ENCODE peak calls at places on chromosomes 11 and 22, in six cellular contexts. One of them, this sample, is unnamed.

GRCh38 chr11:62850911-62851806 is 11.8 kb upstream of the WDR74 start:
- DNase-seq in upper lobe of right lung: no peak
- DNase-seq in astrocyte of the cerebellum: no peak
- DNase-seq in A549: peak; percentile 51
- DNase-seq in PC-3: peak; percentile 48
- DNase-seq in transverse colon: no peak
- DNase-seq in this sample: no peak

GRCh38 chr11:43760902-43761301 is 80.4 kb downstream of the HSD17B12 start:
- DNase-seq in upper lobe of right lung: no peak
- DNase-seq in astrocyte of the cerebellum: no peak
- DNase-seq in A549: no peak
- DNase-seq in PC-3: no peak
- DNase-seq in transverse colon: no peak
- DNase-seq in this sample: no peak

GRCh38 chr11:9616042-9616640 is 42.7 kb downstream of the WEE1 start:
- DNase-seq in upper lobe of right lung: no peak
- DNase-seq in astrocyte of the cerebellum: no peak
- DNase-seq in A549: no peak
- DNase-seq in PC-3: no peak
- DNase-seq in transverse colon: no peak
- DNase-seq in this sample: no peak

GRCh38 chr11:63911440-63911839 is 5.5 kb downstream of the RCOR2 start:
- DNase-seq in upper lobe of right lung: no peak
- DNase-seq in astrocyte of the cerebellum: no peak
- DNase-seq in A549: no peak
- DNase-seq in PC-3: no peak
- DNase-seq in transverse colon: no peak
- DNase-seq in this sample: no peak

GRCh38 chr11:2940166-2940929 is 11.1 kb upstream of the PHLDA2 start:
- DNase-seq in upper lobe of right lung: peak; percentile 77
- DNase-seq in astrocyte of the cerebellum: no peak
- DNase-seq in A549: peak; percentile 77
- DNase-seq in PC-3: peak; percentile 82
- DNase-seq in transverse colon: peak; percentile 77
- DNase-seq in this sample: no peak

GRCh38 chr22:45226681-45227186 is 14.0 kb downstream of the KIAA0930 start:
- DNase-seq in upper lobe of right lung: peak; percentile 91
- DNase-seq in astrocyte of the cerebellum: no peak
- DNase-seq in A549: no peak
- DNase-seq in PC-3: peak; percentile 25
- DNase-seq in transverse colon: no peak
- DNase-seq in this sample: no peak

GRCh38 chr11:116910847-116911246 is 73.4 kb upstream of the APOA1 start:
- DNase-seq in upper lobe of right lung: no peak
- DNase-seq in astrocyte of the cerebellum: no peak
- DNase-seq in A549: no peak
- DNase-seq in PC-3: no peak
- DNase-seq in transverse colon: no peak
- DNase-seq in this sample: no peak

GRCh38 chr11:103824116-103824515 is 212.3 kb upstream of the DDI1 start:
- DNase-seq in upper lobe of right lung: no peak
- DNase-seq in astrocyte of the cerebellum: no peak
- DNase-seq in A549: no peak
- DNase-seq in PC-3: no peak
- DNase-seq in transverse colon: no peak
- DNase-seq in this sample: no peak

GRCh38 chr22:40178417-40179409 is 988 bp downstream of the TNRC6B start:
- DNase-seq in upper lobe of right lung: no peak
- DNase-seq in astrocyte of the cerebellum: no peak
- DNase-seq in A549: no peak
- DNase-seq in PC-3: peak; percentile 20
- DNase-seq in transverse colon: peak; percentile 37
- DNase-seq in this sample: no peak

GRCh38 chr11:117839936-117840813 is 15.6 kb upstream of the FXYD2 start:
- DNase-seq in upper lobe of right lung: peak; percentile 33
- DNase-seq in astrocyte of the cerebellum: no peak
- DNase-seq in A549: no peak
- DNase-seq in PC-3: no peak
- DNase-seq in transverse colon: peak; percentile 0
- DNase-seq in this sample: no peak

GRCh38 chr22:27110985-27111451 is 453.6 kb downstream of the MIAT start:
- DNase-seq in upper lobe of right lung: no peak
- DNase-seq in astrocyte of the cerebellum: no peak
- DNase-seq in A549: peak; percentile 78
- DNase-seq in PC-3: no peak
- DNase-seq in transverse colon: no peak
- DNase-seq in this sample: no peak

GRCh38 chr22:35734517-35734827 is 16.8 kb downstream of the APOL5 start:
- DNase-seq in upper lobe of right lung: no peak
- DNase-seq in astrocyte of the cerebellum: no peak
- DNase-seq in A549: no peak
- DNase-seq in PC-3: no peak
- DNase-seq in transverse colon: no peak
- DNase-seq in this sample: no peak

GRCh38 chr22:46798366-46799057 is 36.1 kb downstream of the TBC1D22A start:
- DNase-seq in upper lobe of right lung: peak; percentile 93
- DNase-seq in astrocyte of the cerebellum: no peak
- DNase-seq in A549: peak; percentile 66
- DNase-seq in PC-3: peak; percentile 79
- DNase-seq in transverse colon: peak; percentile 82
- DNase-seq in this sample: no peak

GRCh38 chr11:16603890-16604783 is 134.3 kb upstream of the C11orf58 start:
- DNase-seq in upper lobe of right lung: peak; percentile 73
- DNase-seq in astrocyte of the cerebellum: no peak
- DNase-seq in A549: no peak
- DNase-seq in PC-3: no peak
- DNase-seq in transverse colon: peak; percentile 46
- DNase-seq in this sample: no peak

GRCh38 chr11:123357990-123358827 is 71.9 kb upstream of the GRAMD1B start:
- DNase-seq in upper lobe of right lung: no peak
- DNase-seq in astrocyte of the cerebellum: no peak
- DNase-seq in A549: peak; percentile 10
- DNase-seq in PC-3: peak; percentile 38
- DNase-seq in transverse colon: peak; percentile 14
- DNase-seq in this sample: no peak

GRCh38 chr22:25111579-25112517 is 87.8 kb upstream of the CRYBB3 start:
- DNase-seq in upper lobe of right lung: peak; percentile 87
- DNase-seq in astrocyte of the cerebellum: no peak
- DNase-seq in A549: no peak
- DNase-seq in PC-3: no peak
- DNase-seq in transverse colon: peak; percentile 71
- DNase-seq in this sample: no peak

GRCh38 chr11:121630041-121630440 is 177.3 kb upstream of the SORL1-AS1 start:
- DNase-seq in upper lobe of right lung: no peak
- DNase-seq in astrocyte of the cerebellum: peak; percentile 71
- DNase-seq in A549: no peak
- DNase-seq in PC-3: peak; percentile 88
- DNase-seq in transverse colon: no peak
- DNase-seq in this sample: no peak

GRCh38 chr22:40128989-40129388 is 48.7 kb upstream of the TNRC6B start:
- DNase-seq in upper lobe of right lung: no peak
- DNase-seq in astrocyte of the cerebellum: no peak
- DNase-seq in A549: no peak
- DNase-seq in PC-3: no peak
- DNase-seq in transverse colon: peak; percentile 48
- DNase-seq in this sample: peak; percentile 25

GRCh38 chr22:35538801-35539321 is 1.8 kb upstream of the RASD2 start:
- DNase-seq in upper lobe of right lung: no peak
- DNase-seq in astrocyte of the cerebellum: no peak
- DNase-seq in A549: peak; percentile 44
- DNase-seq in PC-3: peak; percentile 64
- DNase-seq in transverse colon: peak; percentile 49
- DNase-seq in this sample: no peak

GRCh38 chr11:96306600-96306932 is 36.4 kb downstream of the MAML2 start:
- DNase-seq in upper lobe of right lung: no peak
- DNase-seq in astrocyte of the cerebellum: no peak
- DNase-seq in A549: no peak
- DNase-seq in PC-3: no peak
- DNase-seq in transverse colon: no peak
- DNase-seq in this sample: no peak

GRCh38 chr11:96307748-96308133 is 35.3 kb downstream of the MAML2 start:
- DNase-seq in upper lobe of right lung: no peak
- DNase-seq in astrocyte of the cerebellum: peak; percentile 70
- DNase-seq in A549: peak; percentile 63
- DNase-seq in PC-3: peak; percentile 98
- DNase-seq in transverse colon: no peak
- DNase-seq in this sample: no peak

GRCh38 chr11:96309643-96310017 is 33.4 kb downstream of the MAML2 start:
- DNase-seq in upper lobe of right lung: no peak
- DNase-seq in astrocyte of the cerebellum: no peak
- DNase-seq in A549: no peak
- DNase-seq in PC-3: no peak
- DNase-seq in transverse colon: no peak
- DNase-seq in this sample: no peak

GRCh38 chr11:96309001-96309642 is 33.9 kb downstream of the MAML2 start:
- DNase-seq in upper lobe of right lung: no peak
- DNase-seq in astrocyte of the cerebellum: no peak
- DNase-seq in A549: no peak
- DNase-seq in PC-3: peak; percentile 65
- DNase-seq in transverse colon: no peak
- DNase-seq in this sample: no peak

GRCh38 chr11:96306933-96307747 is 35.9 kb downstream of the MAML2 start:
- DNase-seq in upper lobe of right lung: no peak
- DNase-seq in astrocyte of the cerebellum: peak; percentile 98
- DNase-seq in A549: peak; percentile 94
- DNase-seq in PC-3: peak; percentile 100
- DNase-seq in transverse colon: peak; percentile 90
- DNase-seq in this sample: no peak
- H3K4me3 ChIP-seq in upper lobe of right lung: peak overlapping the region; percentile 25
- H3K4me3 ChIP-seq in astrocyte of the cerebellum: peak overlapping the region; percentile 23
- H3K4me3 ChIP-seq in A549: peak overlapping the region; percentile 31
- H3K4me3 ChIP-seq in PC-3: peak overlapping the region; percentile 60
- H3K4me3 ChIP-seq in transverse colon: no peak overlapping the region
- H3K4me3 ChIP-seq in this sample: no peak overlapping the region

GRCh38 chr11:126358763-126359160 is 3.3 kb downstream of the ST3GAL4 start:
- DNase-seq in upper lobe of right lung: peak; percentile 47
- DNase-seq in astrocyte of the cerebellum: no peak
- DNase-seq in A549: no peak
- DNase-seq in PC-3: no peak
- DNase-seq in transverse colon: no peak
- DNase-seq in this sample: no peak

GRCh38 chr11:126361400-126361799 is 5.9 kb downstream of the ST3GAL4 start:
- DNase-seq in upper lobe of right lung: peak; percentile 50
- DNase-seq in astrocyte of the cerebellum: no peak
- DNase-seq in A549: no peak
- DNase-seq in PC-3: no peak
- DNase-seq in transverse colon: no peak
- DNase-seq in this sample: no peak

GRCh38 chr11:126360049-126360446 is 4.6 kb downstream of the ST3GAL4 start:
- DNase-seq in upper lobe of right lung: no peak
- DNase-seq in astrocyte of the cerebellum: no peak
- DNase-seq in A549: no peak
- DNase-seq in PC-3: no peak
- DNase-seq in transverse colon: no peak
- DNase-seq in this sample: no peak

GRCh38 chr11:126357969-126358762 is 2.7 kb downstream of the ST3GAL4 start:
- DNase-seq in upper lobe of right lung: peak; percentile 52
- DNase-seq in astrocyte of the cerebellum: no peak
- DNase-seq in A549: no peak
- DNase-seq in PC-3: no peak
- DNase-seq in transverse colon: no peak
- DNase-seq in this sample: no peak

DNA sequence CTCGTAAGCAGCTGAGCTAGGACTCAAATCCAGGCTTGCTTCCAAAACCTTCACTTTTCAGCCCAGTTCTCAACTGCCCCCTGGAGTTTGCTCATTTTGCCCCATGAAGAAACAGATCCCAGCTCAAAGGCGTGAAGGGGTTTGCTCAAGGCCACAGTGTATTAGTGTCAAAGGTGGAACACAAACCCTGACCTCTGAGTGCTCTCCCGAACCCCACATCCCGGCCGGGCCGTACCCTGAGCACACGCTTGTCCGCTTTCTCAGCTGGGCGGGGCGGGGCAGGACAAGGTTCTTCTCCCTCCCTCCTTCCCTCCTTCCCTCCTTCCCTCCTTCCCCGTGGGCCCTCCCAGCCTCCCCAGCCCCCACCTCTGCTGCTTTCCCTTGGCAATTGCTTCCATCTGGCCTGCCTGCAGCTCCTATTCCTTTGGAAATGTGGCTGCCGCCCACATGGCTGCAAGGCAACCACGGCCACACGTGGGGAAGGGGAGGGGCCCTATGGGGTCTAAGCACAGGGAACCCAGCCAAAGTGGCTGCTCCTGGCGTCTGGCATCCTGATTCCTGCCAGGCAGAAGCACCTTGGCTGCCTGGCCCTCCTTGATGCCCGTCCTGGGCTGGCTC is 4.1 kb downstream of the ST3GAL4 start:
- DNase-seq in upper lobe of right lung: peak; percentile 76
- DNase-seq in astrocyte of the cerebellum: no peak
- DNase-seq in A549: no peak
- DNase-seq in PC-3: no peak
- DNase-seq in transverse colon: peak; percentile 57
- DNase-seq in this sample: no peak
- H3K4me3 ChIP-seq in upper lobe of right lung: no peak overlapping the region
- H3K4me3 ChIP-seq in astrocyte of the cerebellum: no peak overlapping the region
- H3K4me3 ChIP-seq in A549: no peak overlapping the region
- H3K4me3 ChIP-seq in PC-3: no peak overlapping the region
- H3K4me3 ChIP-seq in transverse colon: no peak overlapping the region
- H3K4me3 ChIP-seq in this sample: no peak overlapping the region

DNA sequence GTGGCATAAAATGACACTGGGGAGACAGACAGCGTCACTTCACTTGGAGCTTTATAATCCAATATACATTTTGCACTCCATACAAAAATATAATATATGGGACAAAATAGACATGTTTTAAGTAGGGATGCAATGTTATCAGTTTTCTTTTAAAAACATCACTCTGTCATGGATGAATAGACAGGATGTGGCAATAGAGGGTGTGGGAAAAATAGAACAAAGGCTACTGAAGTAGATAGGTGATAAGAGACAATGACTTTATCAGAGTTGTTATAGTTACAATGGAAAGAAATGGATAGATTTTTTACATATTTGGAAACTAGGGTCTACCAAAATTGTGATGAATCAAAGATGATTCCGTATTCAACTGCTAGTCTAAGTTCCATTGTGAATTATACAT is 13.1 kb upstream of the NOX4 start:
- DNase-seq in upper lobe of right lung: no peak
- DNase-seq in astrocyte of the cerebellum: no peak
- DNase-seq in A549: no peak
- DNase-seq in PC-3: no peak
- DNase-seq in transverse colon: no peak
- DNase-seq in this sample: no peak
- H3K4me3 ChIP-seq in upper lobe of right lung: no peak overlapping the region
- H3K4me3 ChIP-seq in astrocyte of the cerebellum: no peak overlapping the region
- H3K4me3 ChIP-seq in A549: no peak overlapping the region
- H3K4me3 ChIP-seq in PC-3: no peak overlapping the region
- H3K4me3 ChIP-seq in transverse colon: no peak overlapping the region
- H3K4me3 ChIP-seq in this sample: no peak overlapping the region

DNA sequence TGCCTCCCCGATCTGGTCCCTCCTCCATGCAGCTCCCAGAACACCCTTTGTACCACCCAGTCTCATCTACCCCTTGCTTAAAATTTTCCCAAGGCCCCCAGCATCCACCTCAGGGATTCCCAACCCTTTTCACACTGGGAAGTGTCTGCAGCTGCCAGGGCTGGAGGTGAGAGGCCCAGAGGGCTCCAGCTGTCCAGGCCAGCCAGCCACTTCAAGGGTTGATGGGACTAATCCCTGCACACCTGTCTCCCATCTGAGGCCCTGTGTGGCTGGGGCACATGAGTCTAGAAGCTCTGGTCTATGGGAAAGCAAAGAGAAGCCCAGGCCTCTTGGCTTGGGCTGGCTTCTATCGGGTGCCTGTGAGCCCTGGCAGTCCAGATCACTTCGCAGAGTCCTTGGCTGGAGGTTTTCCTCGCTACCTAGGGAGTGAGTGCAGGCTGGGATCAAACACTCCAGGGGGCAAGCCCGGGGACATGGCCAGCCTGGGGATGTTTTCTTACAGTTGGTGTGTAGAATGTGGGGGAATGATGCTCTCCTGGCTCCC is 41.1 kb upstream of the TPBGL start:
- DNase-seq in upper lobe of right lung: peak; percentile 38
- DNase-seq in astrocyte of the cerebellum: no peak
- DNase-seq in A549: no peak
- DNase-seq in PC-3: no peak
- DNase-seq in transverse colon: no peak
- DNase-seq in this sample: no peak
- H3K4me3 ChIP-seq in upper lobe of right lung: no peak overlapping the region
- H3K4me3 ChIP-seq in astrocyte of the cerebellum: no peak overlapping the region
- H3K4me3 ChIP-seq in A549: no peak overlapping the region
- H3K4me3 ChIP-seq in PC-3: no peak overlapping the region
- H3K4me3 ChIP-seq in transverse colon: no peak overlapping the region
- H3K4me3 ChIP-seq in this sample: no peak overlapping the region

This sample was measured in GM12864.